ENCODE peak calls at places on chromosomes 3 and 15, in six cellular contexts. J, V, P, C, D and S are unnamed samples.

GRCh38 chr3:183161552-183162345 is 785 bp downstream of the LAMP3 start:
- DNase-seq in J (peak; percentile 63), V (peak; percentile 42), P (no peak), C (no peak), D (peak; percentile 92), S (peak; percentile 42)

GRCh38 chr15:40367673-40368611 is 9.9 kb downstream of the DISP2 start:
- DNase-seq in J (peak; percentile 89), V (peak; percentile 94), P (peak; percentile 93), C (peak; percentile 75), D (peak; percentile 27), S (peak; percentile 92)

GRCh38 chr3:150721285-150722130 is 17.8 kb upstream of the ERICH6 start:
- DNase-seq in J (no peak), V (peak; percentile 30), P (peak; percentile 71), C (peak; percentile 67), D (no peak), S (peak; percentile 30)

GRCh38 chr3:129665024-129665768 is 58.7 kb upstream of the PLXND1 start:
- DNase-seq in J (no peak), V (no peak), P (no peak), C (peak; percentile 53), D (no peak), S (no peak)

GRCh38 chr3:31364188-31364587 is 168.5 kb upstream of the STT3B start:
- DNase-seq in J (no peak), V (no peak), P (no peak), C (no peak), D (no peak), S (no peak)

GRCh38 chr3:144257381-144257780 is 285.8 kb downstream of the DIPK2A start:
- DNase-seq in J (no peak), V (no peak), P (no peak), C (no peak), D (no peak), S (no peak)

GRCh38 chr15:48555244-48555804 is 90.2 kb downstream of the FBN1 start:
- DNase-seq in J (no peak), V (no peak), P (no peak), C (no peak), D (no peak), S (no peak)

GRCh38 chr3:13577181-13578121 is 28.5 kb downstream of the FBLN2 start:
- DNase-seq in J (no peak), V (no peak), P (peak; percentile 60), C (no peak), D (no peak), S (no peak)

GRCh38 chr15:70299931-70300858 is 202.5 kb upstream of the TLE3 start:
- DNase-seq in J (no peak), V (peak; percentile 75), P (no peak), C (no peak), D (peak; percentile 78), S (peak; percentile 77)

GRCh38 chr3:37905987-37906674 is 44.5 kb downstream of the CTDSPL start:
- DNase-seq in J (no peak), V (no peak), P (no peak), C (peak; percentile 93), D (no peak), S (no peak)

GRCh38 chr15:40549894-40550293 is 14.9 kb downstream of the CCDC32 start:
- DNase-seq in J (no peak), V (no peak), P (no peak), C (no peak), D (no peak), S (no peak)

GRCh38 chr15:49032601-49033145 is 13.6 kb downstream of the SECISBP2L start:
- DNase-seq in J (no peak), V (no peak), P (no peak), C (no peak), D (no peak), S (no peak)

GRCh38 chr3:69869643-69870042 is 129.9 kb upstream of the SAMMSON start:
- DNase-seq in J (no peak), V (no peak), P (peak; percentile 6), C (no peak), D (no peak), S (no peak)

GRCh38 chr3:26799679-26800317 is 177.2 kb downstream of the LRRC3B start:
- DNase-seq in J (no peak), V (no peak), P (no peak), C (no peak), D (no peak), S (no peak)

GRCh38 chr3:48187579-48188265 is 495 bp downstream of the CDC25A start:
- DNase-seq in J (peak; percentile 59), V (no peak), P (peak; percentile 59), C (no peak), D (no peak), S (no peak)

GRCh38 chr15:91898843-91899242 is 45.3 kb downstream of the SLCO3A1 start:
- DNase-seq in J (no peak), V (no peak), P (no peak), C (no peak), D (no peak), S (no peak)

GRCh38 chr3:113293348-113293747 is 82.0 kb downstream of the BOC start:
- DNase-seq in J (no peak), V (no peak), P (no peak), C (peak; percentile 63), D (no peak), S (no peak)

GRCh38 chr3:13461169-13462124 is 18.7 kb upstream of the HDAC11 start:
- DNase-seq in J (peak; percentile 97), V (peak; percentile 39), P (peak; percentile 95), C (peak; percentile 90), D (no peak), S (peak; percentile 42)

GRCh38 chr3:9195390-9195789 is 54.1 kb downstream of the SRGAP3 start:
- DNase-seq in J (no peak), V (no peak), P (no peak), C (no peak), D (no peak), S (no peak)

GRCh38 chr15:25770618-25771369 is 92.3 kb downstream of the ATP10A start:
- DNase-seq in J (no peak), V (no peak), P (no peak), C (no peak), D (no peak), S (no peak)

GRCh38 chr3:43199645-43200036 is 86.7 kb upstream of the SNRK start:
- DNase-seq in J (no peak), V (no peak), P (no peak), C (no peak), D (no peak), S (no peak)

GRCh38 chr3:78580691-78581090 is 1187.1 kb downstream of the ROBO1 start:
- DNase-seq in J (no peak), V (no peak), P (no peak), C (no peak), D (no peak), S (no peak)

GRCh38 chr15:25481208-25481862 is 42.5 kb upstream of the UBE3A start:
- DNase-seq in J (peak; percentile 63), V (no peak), P (no peak), C (no peak), D (no peak), S (no peak)

GRCh38 chr3:106013971-106014370 is 145.2 kb upstream of the CBLB start:
- DNase-seq in J (no peak), V (no peak), P (peak; percentile 6), C (no peak), D (no peak), S (no peak)

GRCh38 chr15:59998256-59999063 is 5.7 kb upstream of the FOXB1 start:
- DNase-seq in J (no peak), V (no peak), P (no peak), C (no peak), D (no peak), S (no peak)

GRCh38 chr15:64599716-64600115 is 139.3 kb downstream of the ZNF609 start:
- DNase-seq in J (no peak), V (no peak), P (no peak), C (no peak), D (no peak), S (no peak)

GRCh38 chr3:198018416-198018815 is 58.4 kb downstream of the LMLN start:
- DNase-seq in J (no peak), V (no peak), P (no peak), C (no peak), D (no peak), S (no peak)

GRCh38 chr3:124635169-124635539 is 95.1 kb upstream of the UMPS start:
- DNase-seq in J (no peak), V (no peak), P (no peak), C (peak; percentile 84), D (no peak), S (no peak)

GRCh38 chr3:185400340-185400667 is 37.4 kb downstream of the MAP3K13 start:
- DNase-seq in J (no peak), V (no peak), P (no peak), C (no peak), D (no peak), S (no peak)

GRCh38 chr15:74866090-74866489 is 7.1 kb downstream of the SCAMP2 start:
- DNase-seq in J (no peak), V (no peak), P (no peak), C (no peak), D (no peak), S (no peak)
- TF ChIP-seq POLR2AphosphoS5 in J (no peak), V (no peak), P (no peak), C (no peak), D (no peak), S (no peak)

GRCh38 chr15:35080226-35080625 is 4.9 kb downstream of the NANOGP8 start:
- DNase-seq in J (no peak), V (no peak), P (no peak), C (no peak), D (no peak), S (no peak)

DNA sequence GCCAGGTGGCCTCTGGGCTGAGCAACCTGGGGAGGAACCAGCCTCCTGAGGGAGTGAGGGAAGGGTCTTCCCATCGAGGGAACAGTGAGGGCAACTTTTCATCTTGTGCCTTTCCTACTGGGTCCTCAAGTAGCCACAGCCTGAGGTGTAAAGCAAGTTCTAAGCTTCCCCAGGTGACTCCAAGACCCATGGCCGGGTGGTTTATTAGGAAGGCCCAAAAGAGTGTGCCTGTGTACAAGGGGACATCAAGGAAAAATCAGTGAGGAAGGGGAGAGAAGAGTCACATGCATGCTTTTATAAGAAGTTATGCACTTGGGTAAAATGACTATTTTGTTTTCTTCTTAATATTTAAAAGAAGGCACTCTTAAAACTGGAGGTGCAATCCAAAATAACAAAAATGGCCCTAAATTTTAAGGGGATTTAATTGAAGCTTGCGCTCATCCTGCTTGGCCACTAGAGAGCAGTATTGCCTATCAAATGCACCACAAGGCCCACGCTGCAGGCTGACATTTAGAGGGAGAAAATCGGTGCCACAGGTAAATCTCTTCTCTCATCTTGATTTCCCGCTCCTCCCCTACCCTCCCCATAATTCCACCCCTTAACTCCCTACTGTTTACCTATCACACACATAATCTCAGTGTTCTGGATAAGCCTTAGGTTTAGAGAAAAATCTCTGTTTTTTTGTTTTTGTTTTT is 6.7 kb downstream of the NANOGP8 start:
- DNase-seq in J (no peak), V (peak; percentile 57), P (peak; percentile 52), C (peak; percentile 44), D (no peak), S (peak; percentile 47)
- TF ChIP-seq POLR2A in J (no peak), V (no peak), P (no peak), C (no peak), D (no peak), S (no peak)

DNA sequence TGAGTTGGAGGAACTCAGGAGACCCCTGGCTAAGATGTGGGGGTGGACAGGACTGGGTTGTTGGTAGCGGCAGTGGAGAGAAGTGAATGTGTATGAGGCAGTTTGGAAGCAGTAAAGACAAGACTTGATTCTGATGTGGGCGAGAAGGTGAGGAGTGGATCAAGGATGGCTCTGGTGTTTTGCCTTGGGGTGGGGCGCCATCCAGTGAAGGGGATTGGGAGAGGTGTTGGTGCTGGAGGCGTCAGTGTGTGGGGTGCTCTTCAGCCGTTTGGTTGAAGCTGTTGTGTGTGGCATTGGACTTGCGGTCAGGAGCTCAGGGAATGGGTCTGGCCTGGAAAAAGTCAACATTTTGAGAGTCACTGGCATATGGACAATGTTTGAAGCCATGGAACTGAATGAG is 13.3 kb downstream of the FAN1 start:
- DNase-seq in J (no peak), V (no peak), P (no peak), C (no peak), D (no peak), S (no peak)
- TF ChIP-seq TAF1 in J (no peak), V (no peak), P (no peak), C (no peak), D (no peak), S (no peak)

GRCh38 chr15:100973351-100974034 is 54.3 kb downstream of the LRRK1 start:
- DNase-seq in J (peak; percentile 62), V (peak; percentile 44), P (no peak), C (no peak), D (no peak), S (peak; percentile 28)
- TF ChIP-seq POLR2AphosphoS5 in J (no peak), V (no peak), P (no peak), C (no peak), D (no peak), S (no peak)